ENCODE peak calls at places on chromosome 3, in six cellular contexts. K is PC-3, G is AG04450, N is colonic mucosa, X is testis, F is pancreas. S is an unnamed sample.

GRCh38 chr3:170778240-170779217 is 91.5 kb downstream of the RPL22L1 start:
- DNase-seq in K (no peak), G (no peak), N (no peak), X (no peak), F (no peak), S (no peak)

GRCh38 chr3:124634210-124635168 is 95.8 kb upstream of the UMPS start:
- DNase-seq in K (no peak), G (no peak), N (peak), X (no peak), F (no peak), S (no peak)

GRCh38 chr3:79063629-79064028 is 704.2 kb downstream of the ROBO1 start:
- DNase-seq in K (no peak), G (no peak), N (no peak), X (no peak), F (no peak), S (no peak)

GRCh38 chr3:11991751-11992150 is 12.4 kb upstream of the SYN2 start:
- DNase-seq in K (no peak), G (no peak), N (no peak), X (no peak), F (no peak), S (no peak)

GRCh38 chr3:120742198-120743080 is at the start of the genes GTF2E1 and RABL3:
- DNase-seq in K (peak), G (peak), N (peak), X (peak), F (peak), S (peak)

GRCh38 chr3:47803478-47804025 is 614 bp downstream of the DHX30 start:
- DNase-seq in K (no peak), G (no peak), N (no peak), X (no peak), F (no peak), S (no peak)

GRCh38 chr3:29409409-29409808 is 128.5 kb downstream of the RBMS3 start:
- DNase-seq in K (no peak), G (no peak), N (no peak), X (no peak), F (no peak), S (peak)

GRCh38 chr3:37216597-37217097 is 42.3 kb upstream of the LRRFIP2 start:
- DNase-seq in K (no peak), G (no peak), N (no peak), X (no peak), F (no peak), S (no peak)

GRCh38 chr3:49671291-49672288 is 2.6 kb upstream of the APEH start:
- DNase-seq in K (peak), G (peak), N (peak), X (peak), F (peak), S (peak)

GRCh38 chr3:30964612-30965011 is 70.2 kb upstream of the GADL1 start:
- DNase-seq in K (no peak), G (no peak), N (no peak), X (no peak), F (no peak), S (no peak)

GRCh38 chr3:171101982-171102610 is 75.6 kb upstream of the SLC2A2 start:
- DNase-seq in K (peak), G (no peak), N (no peak), X (no peak), F (no peak), S (peak)

GRCh38 chr3:89280822-89281365 is 173.5 kb downstream of the EPHA3 start:
- DNase-seq in K (no peak), G (no peak), N (no peak), X (no peak), F (no peak), S (no peak)

GRCh38 chr3:184737641-184738518 is 26.0 kb upstream of the MAGEF1 start:
- DNase-seq in K (peak), G (no peak), N (no peak), X (no peak), F (no peak), S (peak)

GRCh38 chr3:60742606-60743145 is 508.6 kb downstream of the FHIT start:
- DNase-seq in K (peak), G (no peak), N (no peak), X (no peak), F (no peak), S (peak)
- TF ChIP-seq CTCF in K (peak), G (peak), N (no peak), X (no peak), F (no peak), S (peak)

DNA sequence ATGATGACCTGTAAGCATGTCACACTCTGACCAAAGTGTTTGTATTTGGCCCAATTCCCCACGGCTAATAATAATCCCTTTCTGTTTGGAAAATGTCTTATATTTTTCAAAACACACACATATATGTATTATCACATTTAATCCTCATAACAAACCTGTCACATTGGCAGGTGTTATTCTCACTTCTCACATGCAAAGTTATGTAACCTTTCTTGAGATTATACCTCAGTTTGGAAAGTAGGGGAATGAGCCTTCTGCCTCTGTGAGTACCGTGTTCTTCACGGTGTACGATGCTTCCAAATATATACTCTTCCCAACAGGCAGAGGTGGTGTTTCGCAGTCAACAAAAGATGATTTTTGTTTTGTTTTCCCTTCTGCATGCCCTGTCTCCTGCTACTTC is 205.6 kb downstream of the TP63 start:
- DNase-seq in K (no peak), G (no peak), N (no peak), X (no peak), F (no peak), S (no peak)
- H3K4me3 ChIP-seq in K (no peak), G (no peak), N (no peak), X (no peak), F (no peak), S (no peak)

GRCh38 chr3:380801-381200 is 184.2 kb downstream of the CHL1 start:
- DNase-seq in K (peak), G (no peak), N (no peak), X (no peak), F (no peak), S (peak)

GRCh38 chr3:373193-373784 is 176.7 kb downstream of the CHL1 start:
- DNase-seq in K (no peak), G (no peak), N (no peak), X (peak), F (no peak), S (no peak)

GRCh38 chr3:374459-374858 is 177.9 kb downstream of the CHL1 start:
- DNase-seq in K (no peak), G (no peak), N (no peak), X (no peak), F (no peak), S (no peak)

GRCh38 chr3:377158-377561 is 180.6 kb downstream of the CHL1 start:
- DNase-seq in K (peak), G (no peak), N (no peak), X (no peak), F (no peak), S (peak)
- TF ChIP-seq CTCF in K (peak), G (peak), N (no peak), X (no peak), F (no peak), S (peak)

DNA sequence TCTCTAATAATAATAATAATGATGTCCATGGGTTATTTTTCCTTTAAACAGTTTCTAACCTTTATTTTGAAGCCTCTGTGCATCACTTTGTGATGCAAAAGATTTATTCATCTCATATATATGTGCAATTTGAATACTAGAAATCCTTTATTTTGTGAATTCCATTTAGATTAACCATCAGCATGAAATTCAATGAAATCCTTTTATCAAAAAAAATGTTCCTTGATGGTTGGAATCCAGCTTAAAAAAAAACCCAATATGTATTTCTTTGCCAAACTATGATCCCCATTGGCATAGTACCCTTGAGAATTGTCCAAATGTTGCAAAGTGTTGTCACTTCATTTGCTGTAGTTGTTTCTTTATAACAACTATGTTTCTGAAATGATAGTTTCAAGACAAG is 7.4 kb downstream of the TBC1D23 start:
- DNase-seq in K (no peak), G (no peak), N (no peak), X (no peak), F (no peak), S (no peak)
- H3K4me3 ChIP-seq in K (no peak), G (no peak), N (no peak), X (no peak), F (no peak), S (no peak)

GRCh38 chr3:71732637-71733036 is 7.4 kb upstream of the EIF4E3 start:
- DNase-seq in K (no peak), G (no peak), N (no peak), X (no peak), F (no peak), S (no peak)
- TF ChIP-seq CTCF in K (no peak), G (no peak), N (no peak), X (no peak), F (no peak), S (no peak)

S was measured in cardiac fibroblast.